ENCODE peak calls at places on chromosomes 5 and 9, in four cellular contexts. Y is IMR-90, G is psoas muscle, S is transverse colon. O is an unnamed sample.
A peak's percentile ranks its signal among the peaks of the same experiment; 100 is the strongest.

GRCh38 chr9:135507104-135508035 is 6.9 kb downstream of the MRPS2 start:
- DNase-seq in G (no peak), S (no peak), Y (no peak), O (no peak)

GRCh38 chr5:1503301-1504243 is 20.2 kb downstream of the LPCAT1 start:
- DNase-seq in Y (peak; percentile 28), S (peak; percentile 49), G (no peak), O (no peak)

GRCh38 chr9:91657501-91657900 is 233.9 kb upstream of the NFIL3 start:
- DNase-seq in Y (no peak), S (no peak), G (no peak), O (no peak)

GRCh38 chr9:534886-535285 is 306.6 kb upstream of the DMRT1 start:
- DNase-seq in G (peak; percentile 64), Y (no peak), S (peak; percentile 45), O (no peak)

GRCh38 chr5:138448481-138449398 is 9.9 kb downstream of the REEP2 start:
- DNase-seq in S (no peak), G (no peak), Y (peak; percentile 36), O (no peak)

GRCh38 chr5:135371738-135372232 is 27.2 kb downstream of the MACROH2A1 start:
- DNase-seq in G (no peak), Y (peak; percentile 74), S (no peak), O (no peak)

GRCh38 chr5:107555425-107556090 is 115.2 kb downstream of the EFNA5 start:
- DNase-seq in S (no peak), G (no peak), Y (peak; percentile 69), O (no peak)

GRCh38 chr5:156383510-156383909 is 56.5 kb downstream of the SGCD start:
- DNase-seq in G (no peak), Y (peak; percentile 90), S (no peak), O (no peak)

GRCh38 chr5:113214026-113214425 is 220.8 kb downstream of the TSSK1B start:
- DNase-seq in S (no peak), Y (no peak), G (no peak), O (no peak)

GRCh38 chr5:55211184-55211874 is 15.8 kb downstream of the MCIDAS start:
- DNase-seq in G (no peak), Y (no peak), S (no peak), O (no peak)

GRCh38 chr9:94783121-94783664 is 56.7 kb downstream of the AOPEP start:
- DNase-seq in S (peak; percentile 76), Y (peak; percentile 87), G (peak; percentile 95), O (peak; percentile 68)

GRCh38 chr5:102289251-102289899 is 6.7 kb downstream of the SLCO4C1 start:
- DNase-seq in S (no peak), Y (no peak), G (no peak), O (no peak)

GRCh38 chr9:97415146-97415545 is 3.2 kb downstream of the TDRD7 start:
- DNase-seq in G (no peak), Y (no peak), S (no peak), O (no peak)

GRCh38 chr9:70561111-70561510 is 146.7 kb upstream of the KLF9 start:
- DNase-seq in S (no peak), G (no peak), Y (no peak), O (no peak)

GRCh38 chr9:106893088-106893487 is 30.1 kb downstream of the ZNF462 start:
- DNase-seq in Y (peak; percentile 74), G (no peak), S (no peak), O (no peak)

GRCh38 chr5:140214831-140215230 is 39.8 kb downstream of the CYSTM1 start:
- DNase-seq in Y (peak; percentile 83), S (peak; percentile 38), G (peak; percentile 87), O (no peak)

DNA sequence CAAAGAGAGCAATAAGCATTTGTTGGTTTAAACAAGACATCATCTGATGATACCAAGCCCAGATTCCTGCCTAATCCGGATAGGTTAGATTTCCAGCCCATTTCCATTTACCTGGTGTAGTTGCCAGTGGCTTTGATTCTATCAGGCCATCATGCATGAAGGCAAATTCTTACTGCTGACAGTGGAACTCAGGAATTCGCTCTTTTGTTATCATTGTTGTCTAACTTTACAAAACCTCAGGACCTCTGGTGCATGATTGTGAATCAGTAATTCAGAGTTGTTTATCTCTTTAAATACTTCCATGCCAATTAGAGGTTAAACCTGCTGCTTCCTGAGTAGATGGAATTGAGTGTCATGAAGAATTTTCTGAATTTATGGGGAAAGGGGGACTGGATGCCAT is 76.5 kb downstream of the C9orf152 start:
- DNase-seq in Y (peak; percentile 61), S (no peak), G (no peak), O (no peak)
- H3K4me3 ChIP-seq in Y (no peak overlapping the region), S (no peak overlapping the region), G (no peak overlapping the region), O (no peak overlapping the region)

DNA sequence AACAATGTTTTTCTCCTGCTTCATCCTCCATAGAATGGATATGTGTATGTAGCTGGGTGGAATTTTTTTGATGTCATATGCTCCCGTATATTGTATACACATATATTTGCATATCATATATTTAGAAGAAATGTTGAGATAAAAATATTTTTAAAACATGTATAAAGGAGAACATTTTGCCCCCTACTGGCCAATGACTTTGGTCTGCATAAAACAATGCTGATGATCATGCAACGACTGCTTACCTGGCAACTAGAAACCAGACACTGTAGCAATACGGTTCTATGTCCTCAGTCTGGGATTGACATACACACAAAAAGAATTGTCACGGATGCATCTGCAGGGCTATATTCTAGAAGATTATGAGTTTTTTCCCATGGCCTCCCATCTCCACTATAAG is 503.6 kb downstream of the ELAVL2 start:
- DNase-seq in Y (peak; percentile 0), S (no peak), G (no peak), O (no peak)
- TF ChIP-seq CTCF in Y (peak; percentile 37), S (no peak), G (no peak), O (no peak)

GRCh38 chr5:24832021-24832420 is 187.2 kb upstream of the CDH10 start:
- DNase-seq in S (no peak), G (no peak), Y (no peak), O (no peak)
- H3K9me3 ChIP-seq in S (no peaks in the 10 kb centered on the region), G (no peaks in the 10 kb centered on the region), Y (no peaks in the 10 kb centered on the region), O (no peaks in the 10 kb centered on the region)

GRCh38 chr5:146751054-146751453 is 127.5 kb downstream of the PPP2R2B start:
- DNase-seq in G (no peak), S (no peak), Y (no peak), O (no peak)
- H3K4me3 ChIP-seq in G (no peak overlapping the region), S (no peak overlapping the region), Y (no peak overlapping the region), O (no peak overlapping the region)

GRCh38 chr9:88532320-88532719 is 2.7 kb upstream of the NXNL2 start:
- DNase-seq in G (peak; percentile 57), S (no peak), Y (peak; percentile 46), O (peak; percentile 58)
- TF ChIP-seq CTCF in G (no peak), S (no peak), Y (peak; percentile 0), O (peak; percentile 5)

O was measured in uterus.